ENCODE peak calls at places on chromosomes 7 and 10, in four cellular contexts. N is HEK293T, L is WTC11, M is GM12878. B is an unnamed sample.

GRCh38 chr7:47147213-47147631 is 434.7 kb downstream of the TNS3 start:
- DNase-seq in N (no peak), L (no peak), M (no peak), B (no peak)

GRCh38 chr10:86312701-86313270 is 53.8 kb downstream of the GRID1 start:
- DNase-seq in N (no peak), L (peak), M (no peak), B (no peak)

GRCh38 chr7:29565982-29566746 is 2.5 kb downstream of the PRR15 start:
- DNase-seq in N (no peak), L (no peak), M (no peak), B (no peak)

GRCh38 chr7:131122394-131122793 is 205.3 kb upstream of the MKLN1 start:
- DNase-seq in N (no peak), L (no peak), M (no peak), B (no peak)

GRCh38 chr7:115009139-115009538 is 87.2 kb downstream of the MDFIC start:
- DNase-seq in N (no peak), L (no peak), M (no peak), B (no peak)

GRCh38 chr10:48496831-48497792 is 107.8 kb downstream of the ARHGAP22 start:
- DNase-seq in N (no peak), L (no peak), M (no peak), B (no peak)

GRCh38 chr10:12543589-12543988 is 194.2 kb downstream of the CAMK1D start:
- DNase-seq in N (no peak), L (no peak), M (no peak), B (no peak)

GRCh38 chr7:3943779-3944520 is 642.9 kb downstream of the SDK1 start:
- DNase-seq in N (no peak), L (no peak), M (no peak), B (no peak)

GRCh38 chr7:139745330-139746143 is 32.3 kb downstream of the HIPK2 start:
- DNase-seq in N (no peak), L (no peak), M (no peak), B (no peak)

GRCh38 chr10:132619927-132620326 is 82.3 kb downstream of the INPP5A start:
- DNase-seq in N (no peak), L (no peak), M (no peak), B (no peak)

GRCh38 chr10:96259884-96260511 is 11.4 kb downstream of the BLNK start:
- DNase-seq in N (no peak), L (no peak), M (no peak), B (no peak)

GRCh38 chr7:107501593-107501992 is 31.7 kb downstream of the GPR22 start:
- DNase-seq in N (peak), L (peak), M (no peak), B (peak)

GRCh38 chr10:120480065-120480600 is 23.1 kb downstream of the PLPP4 start:
- DNase-seq in N (no peak), L (no peak), M (no peak), B (no peak)

GRCh38 chr10:47198221-47198620 is 101.8 kb upstream of the GDF10 start:
- DNase-seq in N (no peak), L (no peak), M (no peak), B (no peak)

GRCh38 chr10:28975891-28976471 is 298.7 kb downstream of the BAMBI start:
- DNase-seq in N (no peak), L (no peak), M (no peak), B (no peak)

GRCh38 chr7:144821069-144821468 is 14.8 kb downstream of the TPK1 start:
- DNase-seq in N (no peak), L (no peak), M (peak), B (no peak)

GRCh38 chr10:127971973-127972615 is 65.2 kb downstream of the PTPRE start:
- DNase-seq in N (no peak), L (no peak), M (no peak), B (no peak)

GRCh38 chr10:17228081-17229015 is at the start of gene VIM:
- DNase-seq in N (peak), L (peak), M (peak), B (peak)

GRCh38 chr10:27454837-27455236 is 49.3 kb upstream of the RAB18 start:
- DNase-seq in N (no peak), L (no peak), M (no peak), B (no peak)

GRCh38 chr10:72794260-72794659 is 99.3 kb upstream of the OIT3 start:
- DNase-seq in N (no peak), L (no peak), M (no peak), B (no peak)

GRCh38 chr10:91162050-91162494 is 58.4 kb upstream of the PCGF5 start:
- DNase-seq in N (peak), L (no peak), M (no peak), B (no peak)

GRCh38 chr10:15106352-15107013 is 9.3 kb downstream of the RPP38 start:
- DNase-seq in N (peak), L (peak), M (peak), B (peak)

GRCh38 chr10:15558136-15558535 is 161.6 kb downstream of the ITGA8 start:
- DNase-seq in N (no peak), L (no peak), M (no peak), B (no peak)

GRCh38 chr7:42183547-42183946 is 53.5 kb downstream of the GLI3 start:
- DNase-seq in N (no peak), L (no peak), M (no peak), B (no peak)

GRCh38 chr7:16430133-16430532 is 8.8 kb upstream of the CRPPA start:
- DNase-seq in N (no peak), L (no peak), M (no peak), B (no peak)

GRCh38 chr10:123800299-123800698 is 91.3 kb downstream of the CPXM2 start:
- DNase-seq in N (no peak), L (no peak), M (no peak), B (no peak)

GRCh38 chr7:42080831-42081230 is 156.2 kb downstream of the GLI3 start:
- DNase-seq in N (no peak), L (no peak), M (no peak), B (no peak)

GRCh38 chr7:87570178-87570577 is 30.5 kb downstream of the ABCB1 start:
- DNase-seq in N (no peak), L (no peak), M (no peak), B (peak)

GRCh38 chr7:28708458-28708951 is 249.6 kb downstream of the TRIL start:
- DNase-seq in N (peak), L (peak), M (no peak), B (no peak)

GRCh38 chr10:52316005-52316404 is 1.9 kb downstream of the DKK1 start:
- DNase-seq in N (no peak), L (no peak), M (no peak), B (no peak)

GRCh38 chr10:52313350-52314006 is 603 bp upstream of the DKK1 start:
- DNase-seq in N (peak), L (peak), M (no peak), B (peak)

GRCh38 chr10:52314822-52315552 is 906 bp downstream of the DKK1 start:
- DNase-seq in N (peak), L (peak), M (no peak), B (no peak)

GRCh38 chr10:52312999-52313349 is 1.1 kb upstream of the DKK1 start:
- DNase-seq in N (no peak), L (no peak), M (no peak), B (no peak)

GRCh38 chr10:52314007-52314821 is at the start of gene DKK1:
- DNase-seq in N (peak), L (peak), M (no peak), B (peak)
- TF ChIP-seq SP1 in N (no peak), L (peak), M (no peak), B (peak)

GRCh38 chr7:101823596-101823995 is 6.2 kb downstream of the CUX1 start:
- DNase-seq in N (no peak), L (no peak), M (no peak), B (no peak)
- TF ChIP-seq SP1 in N (no peak), L (no peak), M (no peak), B (no peak)

DNA sequence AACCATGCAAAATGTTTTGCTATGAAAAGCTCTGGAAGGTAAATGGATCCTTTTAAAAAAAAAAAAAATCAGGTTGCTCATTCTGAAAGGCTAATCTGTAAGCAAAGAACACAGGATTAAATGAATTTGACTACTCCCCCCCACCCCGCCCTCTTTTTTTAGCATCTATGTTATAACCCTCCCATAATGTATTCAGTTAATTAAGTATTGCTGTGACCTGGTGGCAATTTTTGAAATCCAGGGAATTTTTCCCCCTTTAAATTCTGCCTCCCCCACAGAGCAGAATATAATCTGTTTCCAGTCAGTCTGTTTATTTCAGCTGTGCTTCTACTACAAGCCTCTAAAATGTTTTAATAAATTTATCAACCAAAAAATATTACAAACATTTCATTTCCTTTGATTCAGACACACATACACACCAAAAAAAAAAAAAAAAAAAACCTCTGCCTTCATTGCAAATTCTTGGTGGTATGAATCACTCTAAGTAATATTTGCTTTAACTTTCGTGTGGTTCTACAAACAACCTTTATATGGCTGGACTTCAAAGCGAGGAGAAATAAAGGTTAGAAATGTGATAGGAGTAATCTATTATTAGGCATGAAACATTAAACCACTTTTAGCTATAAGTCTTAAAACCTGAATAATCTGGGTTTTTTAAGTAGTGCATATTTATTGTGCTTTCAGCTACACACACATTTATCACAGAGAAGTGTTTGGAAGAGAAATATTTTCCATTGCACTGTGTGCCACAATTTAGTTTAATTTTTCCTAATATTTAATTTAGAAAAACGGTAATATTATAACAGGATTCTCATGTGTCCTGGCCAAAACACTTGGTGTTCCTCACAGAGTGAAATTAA is 64.4 kb upstream of the ARID5B start:
- DNase-seq in N (no peak), L (no peak), M (no peak), B (peak)
- TF ChIP-seq SP1 in N (no peak), L (no peak), M (no peak), B (peak)

GRCh38 chr7:137316643-137317042 is 26.9 kb downstream of the PTN start:
- DNase-seq in N (no peak), L (no peak), M (no peak), B (no peak)

GRCh38 chr7:137313196-137313595 is 30.3 kb downstream of the PTN start:
- DNase-seq in N (no peak), L (no peak), M (no peak), B (no peak)
- TF ChIP-seq SP1 in N (no peak), L (no peak), M (no peak), B (no peak)

GRCh38 chr10:129851941-129852650 is 112.0 kb downstream of the EBF3 start:
- DNase-seq in N (no peak), L (no peak), M (no peak), B (no peak)
- TF ChIP-seq SP1 in N (no peak), L (no peak), M (no peak), B (no peak)

GRCh38 chr7:156049366-156049765 is 237.1 kb upstream of the SHH start:
- DNase-seq in N (no peak), L (no peak), M (no peak), B (no peak)
- TF ChIP-seq SP1 in N (no peak), L (no peak), M (no peak), B (no peak)

GRCh38 chr7:33964417-33965115 is 59.2 kb downstream of the BMPER start:
- DNase-seq in N (no peak), L (no peak), M (no peak), B (no peak)
- TF ChIP-seq SP1 in N (no peak), L (no peak), M (no peak), B (no peak)

DNA sequence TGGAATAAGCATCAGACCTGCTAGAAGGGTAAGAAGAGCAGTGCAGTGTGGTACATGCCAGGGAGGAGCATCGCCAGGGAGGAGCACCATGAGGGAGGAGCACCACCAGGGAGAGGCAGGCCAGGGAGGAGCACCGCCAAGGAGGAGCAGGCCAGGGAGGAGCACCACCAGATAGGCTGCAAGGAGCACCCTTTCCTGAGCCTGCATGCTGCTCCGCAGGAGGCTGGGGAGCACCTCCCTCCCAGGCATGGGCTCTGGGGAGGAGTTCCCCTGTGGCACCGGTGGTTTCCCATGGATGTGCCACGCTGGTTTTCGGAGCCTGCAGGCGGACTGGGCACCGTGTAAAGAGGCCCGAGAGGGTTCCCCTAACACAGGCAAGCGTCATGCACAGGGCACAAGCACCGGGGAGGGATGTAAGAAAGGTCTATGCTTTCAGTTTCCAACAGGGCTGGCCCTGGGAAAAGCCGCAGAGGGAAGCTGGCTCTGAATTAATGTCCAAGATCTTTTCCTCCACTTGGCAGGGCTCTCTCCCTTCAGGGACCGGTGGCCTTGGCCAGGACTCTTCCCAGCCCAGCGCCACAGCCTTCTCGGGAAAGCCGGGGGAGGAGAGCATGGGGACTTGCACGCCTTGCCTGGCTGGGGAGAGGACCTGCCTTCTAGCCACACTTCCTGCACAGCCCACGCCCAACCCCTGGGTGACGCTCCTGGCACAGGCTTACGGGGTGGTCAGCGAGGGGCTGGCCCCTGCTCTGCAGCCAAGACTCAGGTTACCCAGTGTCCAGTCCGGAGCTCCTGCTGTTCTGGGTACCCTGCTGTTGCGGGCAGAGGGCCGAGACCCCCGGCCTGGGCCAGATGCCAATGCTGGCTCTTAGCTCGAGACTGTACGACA is 11.5 kb upstream of the GPER1 start:
- DNase-seq in N (no peak), L (no peak), M (no peak), B (no peak)
- TF ChIP-seq SP1 in N (no peak), L (no peak), M (no peak), B (no peak)

B was measured in HCT116.